ENCODE peak calls at places on chromosome X, in seven cellular contexts. A is spleen; E is body of pancreas; O is effector memory CD4-positive, alpha-beta T cell; S is aorta; P is MM.1S; T is GM23338. H is an unnamed sample.
A peak's percentile ranks its signal among the peaks of the same experiment; 100 is the strongest.

GRCh38 chrX:86806786-86807185 is 658.5 kb downstream of the DACH2 start:
- DNase-seq in A (no peak), E (peak; percentile 19), O (no peak), S (no peak), P (peak; percentile 41), T (peak; percentile 56), H (no peak)

GRCh38 chrX:72735561-72735960 is 21.5 kb upstream of the PHKA1 start:
- DNase-seq in A (no peak), E (no peak), O (no peak), S (no peak), P (no peak), T (no peak), H (no peak)

GRCh38 chrX:107565916-107566602 is 62.3 kb upstream of the PRPS1 start:
- DNase-seq in A (no peak), E (peak; percentile 64), O (no peak), S (no peak), P (no peak), T (peak; percentile 78), H (no peak)

GRCh38 chrX:70089575-70090297 is 27.5 kb downstream of the OTUD6A start:
- DNase-seq in A (no peak), E (no peak), O (no peak), S (no peak), P (no peak), T (no peak), H (no peak)

GRCh38 chrX:3589474-3589873 is 124.0 kb downstream of the PRKX start:
- DNase-seq in A (no peak), E (no peak), O (no peak), S (no peak), P (no peak), T (no peak), H (no peak)

GRCh38 chrX:40094041-40094899 is 3.5 kb downstream of the BCOR start:
- DNase-seq in A (peak; percentile 82), E (peak; percentile 48), O (no peak), S (peak; percentile 82), P (peak; percentile 47), T (no peak), H (peak; percentile 77)

GRCh38 chrX:140744085-140744484 is 34.5 kb downstream of the LINC00632 start:
- DNase-seq in A (no peak), E (no peak), O (no peak), S (no peak), P (no peak), T (no peak), H (no peak)

GRCh38 chrX:73850124-73851013 is 287.4 kb downstream of the CHIC1 start:
- DNase-seq in A (no peak), E (peak; percentile 72), O (no peak), S (no peak), P (peak; percentile 50), T (peak; percentile 36), H (no peak)

GRCh38 chrX:39398973-39399268 is 597.7 kb downstream of the MID1IP1 start:
- DNase-seq in A (no peak), E (peak; percentile 24), O (no peak), S (no peak), P (no peak), T (no peak), H (no peak)

GRCh38 chrX:13837290-13837745 is 20.4 kb upstream of the GPM6B start:
- DNase-seq in A (no peak), E (no peak), O (no peak), S (no peak), P (no peak), T (no peak), H (no peak)

GRCh38 chrX:150372280-150372679 is 9.2 kb downstream of the MAMLD1 start:
- DNase-seq in A (no peak), E (no peak), O (no peak), S (no peak), P (no peak), T (no peak), H (no peak)

GRCh38 chrX:16785247-16786138 is 773 bp upstream of the TXLNG start:
- DNase-seq in A (peak; percentile 83), E (peak; percentile 60), O (no peak), S (peak; percentile 78), P (peak; percentile 11), T (peak; percentile 6), H (peak; percentile 21)

GRCh38 chrX:72620550-72621145 is 48.0 kb upstream of the HDAC8 start:
- DNase-seq in A (no peak), E (peak; percentile 89), O (no peak), S (peak; percentile 80), P (no peak), T (peak; percentile 1), H (peak; percentile 67)

GRCh38 chrX:15359701-15360100 is 24.4 kb upstream of the PIGA start:
- DNase-seq in A (no peak), E (no peak), O (no peak), S (no peak), P (no peak), T (no peak), H (no peak)

GRCh38 chrX:109600114-109600710 is 24.8 kb downstream of the KCNE5 start:
- DNase-seq in A (no peak), E (no peak), O (no peak), S (no peak), P (no peak), T (peak; percentile 32), H (peak; percentile 28)

GRCh38 chrX:2351999-2352995 is 148.5 kb downstream of the DHRSX start:
- DNase-seq in A (no peak), E (no peak), O (no peak), S (no peak), P (no peak), T (no peak), H (no peak)

GRCh38 chrX:41116948-41117347 is 31.7 kb downstream of the USP9X start:
- DNase-seq in A (no peak), E (no peak), O (no peak), S (no peak), P (peak; percentile 73), T (no peak), H (no peak)

GRCh38 chrX:16870861-16871584 is 861 bp upstream of the RBBP7 start:
- DNase-seq in A (peak; percentile 93), E (peak; percentile 39), O (no peak), S (peak; percentile 83), P (no peak), T (peak; percentile 46), H (peak; percentile 23)

GRCh38 chrX:97668126-97668525 is 784.4 kb downstream of the RPA4 start:
- DNase-seq in A (no peak), E (no peak), O (no peak), S (no peak), P (no peak), T (no peak), H (no peak)

DNA sequence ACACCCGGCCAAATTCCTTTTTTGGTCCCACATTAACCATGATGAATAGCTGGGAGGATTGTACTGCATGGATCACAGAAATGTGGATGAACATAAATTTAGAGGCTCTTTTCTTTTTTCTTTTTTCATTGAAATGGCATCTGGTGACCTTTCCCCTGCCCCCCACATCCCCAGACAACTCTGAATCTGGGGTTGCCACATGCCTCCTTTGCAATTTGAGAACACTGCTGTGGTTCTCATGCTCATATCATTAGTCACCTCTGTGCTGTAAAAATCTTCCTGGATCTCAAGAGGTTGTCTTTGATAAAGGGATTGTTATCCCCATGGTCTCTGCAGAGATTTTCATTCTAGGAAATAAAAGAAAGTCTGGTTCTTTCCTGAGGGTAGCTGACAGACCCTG is 22.8 kb upstream of the FMR1NB start:
- DNase-seq in A (no peak), E (no peak), O (no peak), S (no peak), P (no peak), T (no peak), H (no peak)
- H3K27ac ChIP-seq in A (no peak overlapping the region), E (no peak overlapping the region), O (no peak overlapping the region), S (no peak overlapping the region), P (no peak overlapping the region), T (no peak overlapping the region), H (no peak overlapping the region)

GRCh38 chrX:68719181-68719903 is 71.9 kb downstream of the STARD8 start:
- DNase-seq in A (peak; percentile 72), E (no peak), O (no peak), S (no peak), P (no peak), T (no peak), H (no peak)

GRCh38 chrX:68721991-68722860 is 74.8 kb downstream of the STARD8 start:
- DNase-seq in A (peak; percentile 64), E (no peak), O (no peak), S (no peak), P (no peak), T (no peak), H (no peak)

GRCh38 chrX:68719904-68720614 is 72.6 kb downstream of the STARD8 start:
- DNase-seq in A (peak; percentile 65), E (no peak), O (no peak), S (no peak), P (peak; percentile 6), T (peak; percentile 32), H (no peak)

GRCh38 chrX:68721546-68721945 is 74.1 kb downstream of the STARD8 start:
- DNase-seq in A (peak; percentile 67), E (no peak), O (no peak), S (no peak), P (no peak), T (no peak), H (no peak)

DNA sequence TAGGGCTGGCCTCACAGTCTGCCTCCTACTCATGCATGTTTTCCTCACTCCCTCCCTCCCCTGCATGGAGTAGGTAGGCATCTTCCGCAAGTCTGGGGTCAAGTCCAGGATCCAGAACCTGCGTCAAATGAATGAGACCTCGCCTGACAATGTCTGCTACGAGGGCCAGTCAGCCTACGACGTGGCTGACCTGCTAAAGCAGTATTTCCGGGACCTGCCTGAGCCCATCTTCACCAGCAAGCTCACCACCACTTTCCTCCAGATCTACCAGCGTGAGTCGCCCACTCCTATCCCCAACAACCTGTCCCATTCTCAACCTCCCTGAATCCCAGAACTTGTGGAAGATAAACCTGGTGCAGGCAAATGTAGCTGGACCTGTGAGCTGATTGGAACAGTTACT is 73.4 kb downstream of the STARD8 start:
- DNase-seq in A (no peak), E (no peak), O (no peak), S (no peak), P (no peak), T (no peak), H (no peak)
- H3K4me1 ChIP-seq in A (no peaks in the 10 kb centered on the region), E (no peaks in the 10 kb centered on the region), O (no peaks in the 10 kb centered on the region), S (no peaks in the 10 kb centered on the region), P (no peaks in the 10 kb centered on the region), T (no peaks in the 10 kb centered on the region), H (no peaks in the 10 kb centered on the region)

GRCh38 chrX:103362504-103362903 is 6.2 kb downstream of the TCEAL9 start:
- DNase-seq in A (no peak), E (no peak), O (no peak), S (no peak), P (no peak), T (peak; percentile 71), H (no peak)

GRCh38 chrX:103357871-103358270 is 1.6 kb downstream of the TCEAL9 start:
- DNase-seq in A (no peak), E (no peak), O (no peak), S (no peak), P (no peak), T (no peak), H (no peak)

GRCh38 chrX:103361798-103362197 is 5.5 kb downstream of the TCEAL9 start:
- DNase-seq in A (no peak), E (no peak), O (no peak), S (no peak), P (no peak), T (no peak), H (no peak)

GRCh38 chrX:103360916-103361315 is 4.6 kb downstream of the TCEAL9 start:
- DNase-seq in A (no peak), E (no peak), O (no peak), S (no peak), P (no peak), T (no peak), H (no peak)

GRCh38 chrX:103360092-103360491 is 3.8 kb downstream of the TCEAL9 start:
- DNase-seq in A (no peak), E (no peak), O (no peak), S (no peak), P (no peak), T (no peak), H (no peak)
- H3K27ac ChIP-seq in A (no peak overlapping the region), E (no peak overlapping the region), O (no peak overlapping the region), S (no peak overlapping the region), P (no peak overlapping the region), T (no peak overlapping the region), H (no peak overlapping the region)

GRCh38 chrX:65697915-65698796 is 30.7 kb downstream of the MSN start:
- DNase-seq in A (peak; percentile 92), E (peak; percentile 13), O (peak; percentile 58), S (no peak), P (peak; percentile 79), T (peak; percentile 15), H (peak; percentile 47)
- H3K4me1 ChIP-seq in A (peaks cover 93% of the 10 kb centered on the region), E (no peaks in the 10 kb centered on the region), O (peaks cover 63% of the 10 kb centered on the region), S (peaks cover 8% of the 10 kb centered on the region), P (peaks cover 71% of the 10 kb centered on the region), T (peaks cover 25% of the 10 kb centered on the region), H (peaks cover 100% of the 10 kb centered on the region)

H was measured in tibial artery.